ENCODE peak calls at places on chromosomes 11 and 22, in seven cellular contexts. One of them, this sample, is unnamed.

GRCh38 chr11:124897681-124898680 is at the start of gene ROBO4:
- DNase-seq in activated CD8-positive, alpha-beta memory T cell treated with anti-CD3 and anti-CD28 coated beads for 24 hours: no peak
- DNase-seq in AG04449: peak; percentile 56
- DNase-seq in NCI-H146: no peak
- DNase-seq in EH: peak; percentile 92
- DNase-seq in heart left ventricle: peak; percentile 78
- DNase-seq in kidney glomerular epithelial cell: peak; percentile 96
- DNase-seq in this sample: no peak

GRCh38 chr11:101686514-101686913 is 102.7 kb upstream of the TRPC6 start:
- DNase-seq in EH: peak; percentile 91
- DNase-seq in heart left ventricle: no peak
- DNase-seq in NCI-H146: no peak
- DNase-seq in AG04449: no peak
- DNase-seq in kidney glomerular epithelial cell: peak; percentile 81
- DNase-seq in activated CD8-positive, alpha-beta memory T cell treated with anti-CD3 and anti-CD28 coated beads for 24 hours: no peak
- DNase-seq in this sample: no peak

GRCh38 chr11:103486609-103487008 is 377.4 kb downstream of the DYNC2H1 start:
- DNase-seq in AG04449: peak; percentile 9
- DNase-seq in kidney glomerular epithelial cell: no peak
- DNase-seq in heart left ventricle: no peak
- DNase-seq in NCI-H146: no peak
- DNase-seq in activated CD8-positive, alpha-beta memory T cell treated with anti-CD3 and anti-CD28 coated beads for 24 hours: no peak
- DNase-seq in EH: peak; percentile 10
- DNase-seq in this sample: no peak

GRCh38 chr11:86722041-86722440 is 49.6 kb upstream of the ME3 start:
- DNase-seq in heart left ventricle: no peak
- DNase-seq in EH: peak; percentile 78
- DNase-seq in AG04449: no peak
- DNase-seq in kidney glomerular epithelial cell: peak; percentile 23
- DNase-seq in NCI-H146: no peak
- DNase-seq in activated CD8-positive, alpha-beta memory T cell treated with anti-CD3 and anti-CD28 coated beads for 24 hours: no peak
- DNase-seq in this sample: no peak

GRCh38 chr11:2147391-2147790 is 8.2 kb upstream of the IGF2 start:
- DNase-seq in NCI-H146: no peak
- DNase-seq in EH: no peak
- DNase-seq in AG04449: no peak
- DNase-seq in heart left ventricle: no peak
- DNase-seq in activated CD8-positive, alpha-beta memory T cell treated with anti-CD3 and anti-CD28 coated beads for 24 hours: no peak
- DNase-seq in kidney glomerular epithelial cell: no peak
- DNase-seq in this sample: no peak

GRCh38 chr11:96254087-96254486 is 88.9 kb downstream of the MAML2 start:
- DNase-seq in NCI-H146: no peak
- DNase-seq in activated CD8-positive, alpha-beta memory T cell treated with anti-CD3 and anti-CD28 coated beads for 24 hours: no peak
- DNase-seq in EH: peak; percentile 83
- DNase-seq in AG04449: no peak
- DNase-seq in kidney glomerular epithelial cell: peak; percentile 24
- DNase-seq in heart left ventricle: peak; percentile 42
- DNase-seq in this sample: no peak

GRCh38 chr11:16920559-16920958 is 93.7 kb downstream of the PLEKHA7 start:
- DNase-seq in NCI-H146: no peak
- DNase-seq in activated CD8-positive, alpha-beta memory T cell treated with anti-CD3 and anti-CD28 coated beads for 24 hours: no peak
- DNase-seq in EH: no peak
- DNase-seq in kidney glomerular epithelial cell: no peak
- DNase-seq in AG04449: no peak
- DNase-seq in heart left ventricle: peak; percentile 59
- DNase-seq in this sample: no peak

GRCh38 chr11:12434255-12434654 is 56.9 kb downstream of the PARVA start:
- DNase-seq in kidney glomerular epithelial cell: no peak
- DNase-seq in AG04449: no peak
- DNase-seq in EH: peak; percentile 73
- DNase-seq in heart left ventricle: no peak
- DNase-seq in NCI-H146: no peak
- DNase-seq in activated CD8-positive, alpha-beta memory T cell treated with anti-CD3 and anti-CD28 coated beads for 24 hours: no peak
- DNase-seq in this sample: no peak

GRCh38 chr11:75513250-75513649 is 12.5 kb downstream of the GDPD5 start:
- DNase-seq in EH: peak; percentile 69
- DNase-seq in NCI-H146: no peak
- DNase-seq in kidney glomerular epithelial cell: no peak
- DNase-seq in AG04449: no peak
- DNase-seq in heart left ventricle: no peak
- DNase-seq in activated CD8-positive, alpha-beta memory T cell treated with anti-CD3 and anti-CD28 coated beads for 24 hours: no peak
- DNase-seq in this sample: no peak

GRCh38 chr22:48187272-48187855 is 1424.9 kb downstream of the TBC1D22A start:
- DNase-seq in EH: no peak
- DNase-seq in AG04449: no peak
- DNase-seq in activated CD8-positive, alpha-beta memory T cell treated with anti-CD3 and anti-CD28 coated beads for 24 hours: peak; percentile 28
- DNase-seq in kidney glomerular epithelial cell: no peak
- DNase-seq in heart left ventricle: no peak
- DNase-seq in NCI-H146: no peak
- DNase-seq in this sample: no peak

GRCh38 chr11:10800292-10800691 is 8.4 kb downstream of the EIF4G2 start:
- DNase-seq in kidney glomerular epithelial cell: no peak
- DNase-seq in AG04449: no peak
- DNase-seq in activated CD8-positive, alpha-beta memory T cell treated with anti-CD3 and anti-CD28 coated beads for 24 hours: no peak
- DNase-seq in EH: no peak
- DNase-seq in NCI-H146: no peak
- DNase-seq in heart left ventricle: no peak
- DNase-seq in this sample: no peak

GRCh38 chr11:46240861-46241260 is 36.6 kb upstream of the CREB3L1 start:
- DNase-seq in kidney glomerular epithelial cell: no peak
- DNase-seq in heart left ventricle: no peak
- DNase-seq in EH: no peak
- DNase-seq in NCI-H146: no peak
- DNase-seq in activated CD8-positive, alpha-beta memory T cell treated with anti-CD3 and anti-CD28 coated beads for 24 hours: no peak
- DNase-seq in AG04449: no peak
- DNase-seq in this sample: no peak

GRCh38 chr22:33922268-33922667 is 2.0 kb upstream of the LARGE1 start:
- DNase-seq in activated CD8-positive, alpha-beta memory T cell treated with anti-CD3 and anti-CD28 coated beads for 24 hours: peak; percentile 56
- DNase-seq in AG04449: no peak
- DNase-seq in NCI-H146: peak; percentile 17
- DNase-seq in kidney glomerular epithelial cell: peak; percentile 9
- DNase-seq in EH: peak; percentile 40
- DNase-seq in heart left ventricle: no peak
- DNase-seq in this sample: no peak

GRCh38 chr11:92340839-92341238 is 116.2 kb downstream of the FAT3 start:
- DNase-seq in heart left ventricle: no peak
- DNase-seq in NCI-H146: peak; percentile 4
- DNase-seq in kidney glomerular epithelial cell: no peak
- DNase-seq in AG04449: no peak
- DNase-seq in activated CD8-positive, alpha-beta memory T cell treated with anti-CD3 and anti-CD28 coated beads for 24 hours: no peak
- DNase-seq in EH: peak; percentile 59
- DNase-seq in this sample: no peak

GRCh38 chr11:117888140-117888561 is 11.7 kb upstream of the FXYD6 start:
- DNase-seq in kidney glomerular epithelial cell: no peak
- DNase-seq in heart left ventricle: no peak
- DNase-seq in NCI-H146: no peak
- DNase-seq in AG04449: no peak
- DNase-seq in activated CD8-positive, alpha-beta memory T cell treated with anti-CD3 and anti-CD28 coated beads for 24 hours: peak; percentile 45
- DNase-seq in EH: no peak
- DNase-seq in this sample: no peak

GRCh38 chr11:65551572-65552398 is 6.4 kb downstream of the LTBP3 start:
- DNase-seq in NCI-H146: peak; percentile 91
- DNase-seq in activated CD8-positive, alpha-beta memory T cell treated with anti-CD3 and anti-CD28 coated beads for 24 hours: peak; percentile 82
- DNase-seq in AG04449: no peak
- DNase-seq in heart left ventricle: peak; percentile 63
- DNase-seq in kidney glomerular epithelial cell: no peak
- DNase-seq in EH: peak; percentile 43
- DNase-seq in this sample: no peak

GRCh38 chr22:33076368-33076767 is 18.2 kb upstream of the SYN3 start:
- DNase-seq in AG04449: no peak
- DNase-seq in kidney glomerular epithelial cell: no peak
- DNase-seq in EH: peak; percentile 3
- DNase-seq in NCI-H146: no peak
- DNase-seq in heart left ventricle: no peak
- DNase-seq in activated CD8-positive, alpha-beta memory T cell treated with anti-CD3 and anti-CD28 coated beads for 24 hours: no peak
- DNase-seq in this sample: no peak

GRCh38 chr11:56637500-56637899 is 4.7 kb downstream of the OR5AP2 start:
- DNase-seq in activated CD8-positive, alpha-beta memory T cell treated with anti-CD3 and anti-CD28 coated beads for 24 hours: no peak
- DNase-seq in kidney glomerular epithelial cell: no peak
- DNase-seq in EH: no peak
- DNase-seq in NCI-H146: no peak
- DNase-seq in AG04449: no peak
- DNase-seq in heart left ventricle: no peak
- DNase-seq in this sample: no peak

GRCh38 chr11:100849009-100849913 is 162.2 kb downstream of the ARHGAP42 start:
- DNase-seq in kidney glomerular epithelial cell: no peak
- DNase-seq in EH: peak; percentile 96
- DNase-seq in heart left ventricle: no peak
- DNase-seq in activated CD8-positive, alpha-beta memory T cell treated with anti-CD3 and anti-CD28 coated beads for 24 hours: no peak
- DNase-seq in AG04449: peak; percentile 81
- DNase-seq in NCI-H146: no peak
- DNase-seq in this sample: no peak

This sample was measured in NCI-H2081 treated with DMSO at 0.1 percent for 48 hours.